ENCODE peak calls at places on chromosomes 12 and 14, in five cellular contexts. C is stomach; A is central memory CD8-positive, alpha-beta T cell; D is IMR-90; H is left colon. P is an unnamed sample.

GRCh38 chr12:2453076-2453806 is 341.5 kb upstream of the FKBP4 start:
- DNase-seq in D (no peak), A (no peak), H (no peak), C (no peak), P (no peak)

GRCh38 chr14:100764716-100765115 is 38.0 kb downstream of the DLK1 start:
- DNase-seq in H (no peak), C (no peak), D (no peak), A (no peak), P (no peak)

GRCh38 chr12:9707864-9708808 is 24.8 kb downstream of the CLECL1 start:
- DNase-seq in C (peak), A (peak), H (peak), D (peak), P (no peak)

GRCh38 chr14:65728604-65729003 is 316.1 kb downstream of the FUT8 start:
- DNase-seq in C (no peak), D (no peak), A (no peak), H (no peak), P (no peak)

GRCh38 chr14:61484011-61484410 is 162.6 kb downstream of the PRKCH start:
- DNase-seq in A (no peak), H (no peak), D (no peak), C (no peak), P (no peak)

GRCh38 chr12:39592295-39592694 is 27.3 kb downstream of the ABCD2 start:
- DNase-seq in A (no peak), H (no peak), C (no peak), D (no peak), P (no peak)

GRCh38 chr12:124767075-124767821 is 96.4 kb downstream of the SCARB1 start:
- DNase-seq in C (peak), A (peak), H (no peak), D (peak), P (peak)

GRCh38 chr14:74049886-74050495 is 30.8 kb downstream of the BBOF1 start:
- DNase-seq in C (no peak), A (no peak), H (no peak), D (no peak), P (no peak)

GRCh38 chr14:105087308-105087962 is 22.2 kb upstream of the GPR132 start:
- DNase-seq in D (peak), C (peak), A (peak), H (peak), P (peak)

GRCh38 chr14:71995741-71996140 is 63.5 kb downstream of the RGS6 start:
- DNase-seq in H (no peak), A (no peak), D (no peak), C (no peak), P (no peak)

GRCh38 chr12:101763246-101763931 is 24.1 kb upstream of the SYCP3 start:
- DNase-seq in D (no peak), C (no peak), H (no peak), A (no peak), P (no peak)

GRCh38 chr12:68808388-68809189 is 612 bp downstream of the MDM2 start:
- DNase-seq in C (peak), H (peak), D (peak), A (peak), P (peak)

GRCh38 chr14:91418387-91419043 is 895 bp upstream of the CCDC88C start:
- DNase-seq in A (peak), D (peak), C (peak), H (no peak), P (peak)

GRCh38 chr12:113002676-113003075 is 24.4 kb downstream of the OAS2 start:
- DNase-seq in H (no peak), A (no peak), C (no peak), D (no peak), P (peak)

GRCh38 chr12:132066345-132066685 is 77.8 kb downstream of the DDX51 start:
- DNase-seq in A (no peak), D (no peak), C (no peak), H (no peak), P (peak)

GRCh38 chr12:5171701-5172100 is 128.0 kb downstream of the KCNA5 start:
- DNase-seq in H (no peak), C (no peak), D (peak), A (no peak), P (no peak)

GRCh38 chr12:66482880-66483279 is 180.6 kb downstream of the HELB start:
- DNase-seq in C (no peak), H (no peak), A (no peak), D (no peak), P (no peak)

GRCh38 chr14:69772082-69773017 is 5.4 kb downstream of the SRSF5 start:
- DNase-seq in D (no peak), A (no peak), H (no peak), C (no peak), P (no peak)

GRCh38 chr14:61537567-61538463 is 157.5 kb upstream of the HIF1A start:
- DNase-seq in C (peak), H (peak), A (no peak), D (peak), P (peak)

GRCh38 chr12:91191516-91192111 is 9.0 kb upstream of the DCN start:
- DNase-seq in A (no peak), D (no peak), C (no peak), H (no peak), P (no peak)

GRCh38 chr14:89093083-89093482 is 268.6 kb downstream of the TTC8 start:
- DNase-seq in H (no peak), C (no peak), A (no peak), D (peak), P (no peak)

GRCh38 chr14:51293149-51293925 is 53.3 kb downstream of the TMX1 start:
- DNase-seq in D (peak), A (no peak), H (peak), C (no peak), P (no peak)

GRCh38 chr12:99435095-99435791 is 212.3 kb upstream of the GARIN6 start:
- DNase-seq in H (no peak), C (no peak), A (no peak), D (no peak), P (no peak)

GRCh38 chr14:93619176-93619793 is 169.0 kb downstream of the PRIMA1 start:
- DNase-seq in D (peak), A (no peak), C (peak), H (no peak), P (no peak)

P was measured in Peyer's patch.